ENCODE peak calls at places on chromosome 11, in four cellular contexts. O is IMR-90, V is H1, C is H9. U is an unnamed sample.
A peak's percentile ranks its signal among the peaks of the same experiment; 100 is the strongest.

GRCh38 chr11:67732045-67732787 is 57.8 kb upstream of the ALDH3B2 start:
- DNase-seq in O (no peak), C (peak; percentile 45), V (no peak), U (peak; percentile 37)

GRCh38 chr11:15657264-15657663 is 542.5 kb downstream of the INSC start:
- DNase-seq in V (no peak), C (no peak), O (no peak), U (no peak)

GRCh38 chr11:47998733-47999359 is 18.5 kb downstream of the PTPRJ start:
- DNase-seq in V (no peak), O (no peak), C (no peak), U (peak; percentile 68)

GRCh38 chr11:43969543-43969942 is 27.1 kb downstream of the C11orf96 start:
- DNase-seq in V (no peak), C (no peak), O (no peak), U (no peak)

GRCh38 chr11:8671651-8672062 is 10.8 kb downstream of the TRIM66 start:
- DNase-seq in C (peak; percentile 50), V (no peak), O (peak; percentile 87), U (peak; percentile 68)

GRCh38 chr11:92269021-92269420 is 44.4 kb downstream of the FAT3 start:
- DNase-seq in V (peak; percentile 9), C (no peak), O (peak; percentile 42), U (peak; percentile 96)

GRCh38 chr11:127136438-127136837 is 135.9 kb upstream of the KIRREL3 start:
- DNase-seq in O (no peak), V (no peak), C (no peak), U (peak; percentile 23)

GRCh38 chr11:63769044-63769718 is 606 bp upstream of the ZFTA start:
- DNase-seq in O (no peak), C (no peak), V (no peak), U (no peak)

GRCh38 chr11:111526501-111526900 is 11.9 kb downstream of the HOATZ start:
- DNase-seq in V (no peak), O (peak; percentile 93), C (no peak), U (peak; percentile 45)

GRCh38 chr11:93543292-93543977 is at the start of gene SMCO4:
- DNase-seq in V (peak; percentile 74), C (peak; percentile 93), O (peak; percentile 66), U (peak; percentile 91)

GRCh38 chr11:36818410-36818809 is 220.4 kb upstream of the RAG2 start:
- DNase-seq in O (no peak), C (peak; percentile 54), V (no peak), U (peak; percentile 51)

GRCh38 chr11:124584681-124585372 is 15.0 kb downstream of the OR8A1 start:
- DNase-seq in O (no peak), V (no peak), C (no peak), U (no peak)

GRCh38 chr11:124583827-124584226 is 14.0 kb downstream of the OR8A1 start:
- DNase-seq in O (no peak), V (no peak), C (no peak), U (no peak)

GRCh38 chr11:124581817-124582216 is 12.0 kb downstream of the OR8A1 start:
- DNase-seq in V (no peak), C (no peak), O (no peak), U (no peak)

GRCh38 chr11:124586247-124586860 is 16.6 kb downstream of the OR8A1 start:
- DNase-seq in V (peak; percentile 39), O (peak; percentile 66), C (peak; percentile 46), U (peak; percentile 66)

GRCh38 chr11:124582565-124582964 is 12.8 kb downstream of the OR8A1 start:
- DNase-seq in O (no peak), V (no peak), C (no peak), U (no peak)
- H4K5ac ChIP-seq in O (no peak overlapping the region), V (no peak overlapping the region), C (no peak overlapping the region), U (no peak overlapping the region)

GRCh38 chr11:2581151-2581930 is 118.5 kb downstream of the KCNQ1OT1 start:
- DNase-seq in C (peak; percentile 25), O (no peak), V (no peak), U (no peak)
- H4K5ac ChIP-seq in C (no peak overlapping the region), O (no peak overlapping the region), V (no peak overlapping the region), U (no peak overlapping the region)

DNA sequence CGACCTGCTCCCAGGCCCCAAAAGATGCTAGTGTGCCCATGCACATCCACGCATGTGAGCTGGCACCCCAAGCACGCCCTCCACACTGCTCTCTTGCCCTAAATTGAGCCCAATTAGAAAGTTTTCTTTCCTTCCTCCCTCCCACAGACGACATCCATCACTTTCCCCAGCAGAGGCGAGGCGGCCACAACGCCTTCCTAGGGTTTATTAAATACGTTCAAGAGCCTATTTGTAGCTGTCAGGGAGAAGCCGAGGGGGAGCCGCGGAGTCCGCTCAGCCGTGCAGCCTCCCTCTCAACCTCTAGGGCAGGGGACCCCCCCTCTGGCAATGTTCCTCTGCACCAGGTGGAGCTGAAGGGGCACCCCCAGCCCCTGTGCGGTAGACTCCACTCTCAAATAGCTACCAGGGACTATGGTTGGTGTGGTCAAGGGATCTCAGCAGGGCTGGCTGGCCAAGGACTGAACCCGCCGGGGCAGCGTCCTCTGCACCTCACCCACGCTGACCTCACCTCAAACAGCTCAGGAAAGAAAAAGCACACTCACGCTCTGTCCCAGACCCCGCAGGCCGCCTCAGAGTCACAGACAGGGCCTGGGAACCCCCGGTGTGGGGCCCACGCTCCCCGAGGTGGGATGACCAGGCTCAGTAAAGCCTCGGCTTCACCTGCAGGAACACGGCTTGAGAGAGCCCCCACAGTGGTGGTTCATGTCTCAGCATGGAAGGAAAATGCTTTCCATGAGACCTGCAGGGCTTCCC is 152.4 kb downstream of the DSCAML1 start:
- DNase-seq in V (no peak), O (no peak), C (no peak), U (no peak)
- H4K5ac ChIP-seq in V (no peak overlapping the region), O (no peak overlapping the region), C (no peak overlapping the region), U (no peak overlapping the region)

DNA sequence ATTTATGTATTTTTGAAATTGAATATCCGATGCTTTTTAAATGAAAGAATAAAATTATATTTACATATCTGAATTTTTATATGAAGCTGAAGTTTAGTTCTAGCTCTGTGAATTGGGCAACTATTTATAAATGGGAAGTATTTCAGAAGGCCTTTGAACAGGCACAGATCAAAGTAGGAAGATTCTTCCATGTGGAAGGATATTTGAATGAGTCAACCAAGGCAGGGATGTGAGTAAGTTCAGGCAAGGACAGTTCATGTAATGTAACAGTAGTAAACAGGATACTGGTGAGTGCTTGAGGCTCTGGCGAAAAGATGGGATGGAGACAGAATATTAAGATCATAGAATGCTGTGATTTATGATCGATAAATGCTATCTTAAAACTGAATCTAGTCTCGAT is 417.8 kb upstream of the CCDC179 start:
- DNase-seq in C (no peak), O (peak; percentile 81), V (no peak), U (no peak)
- H4K5ac ChIP-seq in C (no peak overlapping the region), O (no peak overlapping the region), V (no peak overlapping the region), U (no peak overlapping the region)

DNA sequence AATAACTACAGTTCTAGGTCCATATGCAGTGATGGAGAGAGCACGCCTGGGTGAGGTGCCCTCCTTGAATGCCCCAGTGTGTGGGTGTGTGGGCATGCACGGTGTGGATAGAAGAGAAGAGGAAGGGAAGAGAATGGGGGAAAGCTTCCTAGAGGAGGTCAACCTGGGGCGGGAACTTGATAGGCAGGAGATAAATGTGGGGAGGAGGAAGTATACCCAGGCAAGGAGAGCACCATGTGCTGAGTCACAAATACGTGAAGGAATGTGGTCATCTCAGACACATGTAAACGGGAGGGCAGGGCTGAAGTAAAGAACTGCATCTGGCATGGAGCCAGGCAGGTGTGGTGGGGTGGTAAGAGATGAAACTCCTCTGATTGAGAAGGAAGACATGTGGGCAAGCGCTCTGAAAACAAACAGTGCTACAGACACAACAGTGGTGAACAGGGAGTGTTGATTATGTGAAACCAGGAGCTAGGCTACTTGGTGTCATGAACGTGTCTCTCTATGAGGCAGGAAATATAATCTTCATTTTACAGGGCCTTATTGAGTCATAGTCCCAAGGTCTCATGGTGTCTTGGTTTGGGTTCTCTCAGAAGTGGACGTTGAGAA is 61.5 kb upstream of the EED start:
- DNase-seq in C (no peak), O (peak; percentile 35), V (no peak), U (no peak)
- H4K5ac ChIP-seq in C (no peak overlapping the region), O (peak overlapping the region; percentile 23), V (no peak overlapping the region), U (no peak overlapping the region)

GRCh38 chr11:65206441-65206841 is 24.7 kb downstream of the CAPN1 start:
- DNase-seq in V (no peak), C (no peak), O (no peak), U (no peak)
- H4K5ac ChIP-seq in V (no peak overlapping the region), C (no peak overlapping the region), O (no peak overlapping the region), U (no peak overlapping the region)